ENCODE peak calls at places on chromosome X, in eight cellular contexts. D is anterior cingulate cortex; G is neuronal stem cell; L is dorsolateral prefrontal cortex; V is colonic mucosa; K is stimulated activated CD8-positive, alpha-beta memory T cell treated with anti-CD3 and anti-CD28 coated beads, Interleukin-2, amount 100 ng/mL, for 48 hours; U is endodermal cell; H is amniotic stem cell. X is an unnamed sample.
A peak's percentile ranks its signal among the peaks of the same experiment; 100 is the strongest.

GRCh38 chrX:77668391-77669237 is 117.4 kb downstream of the ATRX start:
- DNase-seq in D (no peak), G (no peak), L (no peak), V (no peak), K (no peak), U (no peak), H (no peak), X (peak; percentile 3)

GRCh38 chrX:85375333-85375738 is 4.1 kb downstream of the POF1B start:
- DNase-seq in D (no peak), G (no peak), L (no peak), V (peak; percentile 68), K (no peak), U (no peak), H (no peak), X (no peak)

GRCh38 chrX:128518508-128518907 is 466.3 kb upstream of the ACTRT1 start:
- DNase-seq in D (no peak), G (no peak), L (no peak), V (no peak), K (no peak), U (peak; percentile 49), H (no peak), X (no peak)

GRCh38 chrX:153334654-153335295 is 822 bp downstream of the ZNF275 start:
- DNase-seq in D (no peak), G (no peak), L (no peak), V (no peak), K (no peak), U (no peak), H (no peak), X (no peak)

GRCh38 chrX:78555401-78555980 is 103.6 kb downstream of the RTL3 start:
- DNase-seq in D (no peak), G (no peak), L (no peak), V (no peak), K (no peak), U (no peak), H (no peak), X (no peak)

GRCh38 chrX:149495573-149496071 is 9.5 kb downstream of the IDS start:
- DNase-seq in D (no peak), G (no peak), L (no peak), V (no peak), K (no peak), U (peak; percentile 53), H (no peak), X (peak; percentile 58)

GRCh38 chrX:72123471-72124185 is 8.1 kb downstream of the RTL5 start:
- DNase-seq in D (no peak), G (peak; percentile 74), L (peak; percentile 52), V (no peak), K (no peak), U (peak; percentile 86), H (no peak), X (peak; percentile 55)

GRCh38 chrX:29196501-29196900 is 609.3 kb downstream of the IL1RAPL1 start:
- DNase-seq in D (no peak), G (no peak), L (no peak), V (no peak), K (no peak), U (peak; percentile 61), H (no peak), X (no peak)

GRCh38 chrX:16222123-16222522 is 54.8 kb downstream of the MAGEB17 start:
- DNase-seq in D (no peak), G (no peak), L (no peak), V (no peak), K (no peak), U (no peak), H (peak; percentile 1), X (peak; percentile 7)

GRCh38 chrX:64894454-64895038 is 81.7 kb downstream of the ZC4H2 start:
- DNase-seq in D (no peak), G (peak; percentile 3), L (no peak), V (peak; percentile 60), K (peak; percentile 8), U (peak; percentile 84), H (no peak), X (no peak)

GRCh38 chrX:103845165-103845653 is 13.2 kb upstream of the RAB9B start:
- DNase-seq in D (peak; percentile 7), G (peak; percentile 30), L (peak; percentile 52), V (peak; percentile 80), K (peak; percentile 23), U (peak; percentile 91), H (peak; percentile 30), X (peak; percentile 62)

GRCh38 chrX:19602866-19603620 is 87.7 kb upstream of the MAP3K15 start:
- DNase-seq in D (no peak), G (no peak), L (no peak), V (no peak), K (no peak), U (no peak), H (peak; percentile 63), X (peak; percentile 39)

GRCh38 chrX:980572-981235 is 231.7 kb downstream of the CRLF2 start:
- DNase-seq in D (no peak), G (no peak), L (no peak), V (no peak), K (no peak), U (peak; percentile 63), H (no peak), X (no peak)

GRCh38 chrX:121322159-121322558 is 274.7 kb downstream of the GLUD2 start:
- DNase-seq in D (no peak), G (no peak), L (no peak), V (no peak), K (no peak), U (no peak), H (no peak), X (no peak)

GRCh38 chrX:95058815-95059214 is 1384.8 kb downstream of the FAM133A start:
- DNase-seq in D (no peak), G (no peak), L (no peak), V (no peak), K (no peak), U (no peak), H (peak; percentile 29), X (peak; percentile 63)

GRCh38 chrX:31279359-31279758 is 207.5 kb upstream of the FTHL17 start:
- DNase-seq in D (no peak), G (no peak), L (no peak), V (no peak), K (no peak), U (peak; percentile 51), H (no peak), X (peak; percentile 26)

GRCh38 chrX:46791927-46792825 is 33.3 kb upstream of the SLC9A7 start:
- DNase-seq in D (no peak), G (no peak), L (no peak), V (no peak), K (no peak), U (peak; percentile 74), H (peak; percentile 66), X (peak; percentile 82)

GRCh38 chrX:23890933-23891332 is 16.8 kb downstream of the APOO start:
- DNase-seq in D (no peak), G (no peak), L (no peak), V (no peak), K (no peak), U (no peak), H (no peak), X (no peak)

GRCh38 chrX:131068945-131069719 is 11.0 kb downstream of the ARHGAP36 start:
- DNase-seq in D (no peak), G (peak; percentile 49), L (no peak), V (no peak), K (no peak), U (peak; percentile 93), H (no peak), X (no peak)

GRCh38 chrX:107429090-107429489 is 20.4 kb upstream of the FRMPD3 start:
- DNase-seq in D (no peak), G (no peak), L (no peak), V (peak; percentile 46), K (no peak), U (peak; percentile 85), H (no peak), X (no peak)

GRCh38 chrX:152259150-152259549 is 120.8 kb upstream of the MAGEA10 start:
- DNase-seq in D (no peak), G (no peak), L (no peak), V (no peak), K (no peak), U (no peak), H (no peak), X (no peak)

GRCh38 chrX:151899622-151900021 is 13.1 kb upstream of the MAGEA4 start:
- DNase-seq in D (no peak), G (no peak), L (no peak), V (no peak), K (no peak), U (no peak), H (no peak), X (peak; percentile 9)